ENCODE peak calls at places on chromosomes 5 and 9, in seven cellular contexts. H is uterus, U is neural progenitor cell, S is fibroblast of lung, N is brain microvascular endothelial cell, Y is cardiac muscle cell, B is fibroblast of mammary gland. T is an unnamed sample.
A peak's percentile ranks its signal among the peaks of the same experiment; 100 is the strongest.

GRCh38 chr5:143220748-143221211 is 182.7 kb downstream of the NR3C1 start:
- DNase-seq in H (no peak), U (no peak), S (no peak), N (no peak), Y (no peak), B (no peak), T (no peak)

GRCh38 chr5:178466342-178466741 is 123.9 kb downstream of the COL23A1 start:
- DNase-seq in H (no peak), U (no peak), S (no peak), N (no peak), Y (no peak), B (no peak), T (no peak)

GRCh38 chr5:149284501-149284900 is 12.8 kb downstream of the AFAP1L1 start:
- DNase-seq in H (peak; percentile 49), U (no peak), S (no peak), N (peak; percentile 14), Y (no peak), B (peak; percentile 81), T (peak; percentile 49)

GRCh38 chr9:127077658-127077975 is 44.8 kb downstream of the ANGPTL2 start:
- DNase-seq in H (no peak), U (no peak), S (no peak), N (no peak), Y (no peak), B (no peak), T (no peak)

GRCh38 chr9:71769175-71770165 is 1.2 kb upstream of the CEMIP2 start:
- DNase-seq in H (peak; percentile 60), U (peak; percentile 94), S (peak; percentile 35), N (no peak), Y (peak; percentile 78), B (peak; percentile 50), T (no peak)

GRCh38 chr5:139565411-139566305 is 4.5 kb downstream of the UBE2D2 start:
- DNase-seq in H (no peak), U (no peak), S (peak; percentile 71), N (no peak), Y (peak; percentile 56), B (peak; percentile 37), T (peak; percentile 22)

GRCh38 chr5:175261098-175261497 is 182.9 kb downstream of the DRD1 start:
- DNase-seq in H (no peak), U (no peak), S (no peak), N (no peak), Y (no peak), B (no peak), T (no peak)

GRCh38 chr5:169421677-169422076 is 120.7 kb upstream of the SLIT3 start:
- DNase-seq in H (no peak), U (no peak), S (peak; percentile 40), N (no peak), Y (no peak), B (peak; percentile 40), T (no peak)

GRCh38 chr5:34522599-34523381 is 133.3 kb upstream of the RAI14 start:
- DNase-seq in H (peak; percentile 72), U (peak; percentile 91), S (peak; percentile 85), N (peak; percentile 93), Y (peak; percentile 88), B (peak; percentile 89), T (peak; percentile 82)

GRCh38 chr5:98424681-98425454 is 348.6 kb upstream of the RGMB start:
- DNase-seq in H (no peak), U (no peak), S (peak; percentile 46), N (peak; percentile 11), Y (no peak), B (peak; percentile 85), T (peak; percentile 53)

GRCh38 chr5:16061163-16061562 is 118.4 kb downstream of the MARCHF11 start:
- DNase-seq in H (no peak), U (peak; percentile 77), S (no peak), N (no peak), Y (no peak), B (no peak), T (no peak)

GRCh38 chr9:88532320-88532719 is 2.7 kb upstream of the NXNL2 start:
- DNase-seq in H (peak; percentile 77), U (peak; percentile 85), S (peak; percentile 68), N (peak; percentile 22), Y (peak; percentile 16), B (peak; percentile 58), T (no peak)

GRCh38 chr5:68644971-68645370 is 429.4 kb downstream of the PIK3R1 start:
- DNase-seq in H (no peak), U (no peak), S (no peak), N (no peak), Y (no peak), B (no peak), T (no peak)

GRCh38 chr9:126503333-126504085 is 110.2 kb upstream of the LMX1B start:
- DNase-seq in H (no peak), U (no peak), S (peak; percentile 36), N (peak; percentile 67), Y (no peak), B (peak; percentile 62), T (no peak)

GRCh38 chr9:116497081-116497480 is 190.0 kb upstream of the TRIM32 start:
- DNase-seq in H (peak; percentile 44), U (no peak), S (no peak), N (no peak), Y (no peak), B (peak; percentile 53), T (no peak)
- TF ChIP-seq CTCF in H (no peak), U (no peak), S (no peak), N (peak; percentile 27), Y (peak; percentile 19), B (peak; percentile 25), T (peak; percentile 35)

GRCh38 chr5:65479527-65479926 is 2.2 kb downstream of the ADAMTS6 start:
- DNase-seq in H (no peak), U (no peak), S (no peak), N (no peak), Y (no peak), B (no peak), T (no peak)

GRCh38 chr5:65481171-65481575 is 547 bp downstream of the ADAMTS6 start:
- DNase-seq in H (no peak), U (peak; percentile 2), S (peak; percentile 12), N (no peak), Y (peak; percentile 9), B (peak; percentile 25), T (no peak)

GRCh38 chr5:65481635-65482271 is at the start of gene ADAMTS6:
- DNase-seq in H (peak; percentile 89), U (peak; percentile 86), S (peak; percentile 97), N (peak; percentile 95), Y (peak; percentile 89), B (peak; percentile 99), T (peak; percentile 97)

GRCh38 chr5:65482280-65482726 is 583 bp upstream of the ADAMTS6 start:
- DNase-seq in H (no peak), U (peak; percentile 3), S (peak; percentile 72), N (peak; percentile 24), Y (peak; percentile 25), B (peak; percentile 65), T (peak; percentile 18)

DNA sequence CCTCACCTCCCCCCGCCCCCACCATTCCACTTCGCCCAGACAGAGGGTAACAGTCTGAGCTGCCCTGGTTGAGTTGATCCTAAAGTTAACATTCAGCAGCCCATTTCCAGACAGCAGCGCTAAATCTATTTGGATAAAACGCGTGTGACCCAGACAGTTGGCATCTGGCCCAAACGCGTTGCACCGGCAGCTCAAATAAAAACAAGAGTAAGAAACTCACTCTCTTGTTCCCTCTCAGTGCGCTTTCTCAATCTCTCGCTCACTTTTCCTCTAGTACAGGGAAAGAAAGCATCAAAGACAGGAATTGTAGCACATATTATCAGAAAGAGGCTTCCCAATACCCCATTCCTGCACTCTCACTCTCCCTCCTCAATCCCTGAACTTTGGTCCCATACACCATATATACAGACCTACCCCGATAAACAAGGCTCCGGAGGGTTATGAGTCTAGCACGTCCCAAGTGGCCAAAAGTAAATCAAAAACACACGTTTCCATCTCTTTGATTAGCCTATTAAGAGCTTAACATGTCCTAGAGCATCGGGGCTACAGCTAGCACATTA is 1.3 kb downstream of the ADAMTS6 start:
- DNase-seq in H (peak; percentile 78), U (peak; percentile 28), S (peak; percentile 87), N (peak; percentile 94), Y (peak; percentile 62), B (peak; percentile 93), T (peak; percentile 57)
- TF ChIP-seq CTCF in H (no peak), U (peak; percentile 5), S (no peak), N (no peak), Y (peak; percentile 11), B (no peak), T (no peak)

GRCh38 chr5:176565760-176566288 is 16.7 kb downstream of the CDHR2 start:
- DNase-seq in H (no peak), U (no peak), S (no peak), N (no peak), Y (no peak), B (no peak), T (no peak)

GRCh38 chr5:176574297-176574591 is 25.1 kb downstream of the CDHR2 start:
- DNase-seq in H (no peak), U (no peak), S (no peak), N (no peak), Y (no peak), B (no peak), T (no peak)

GRCh38 chr5:176573564-176574296 is 24.6 kb downstream of the CDHR2 start:
- DNase-seq in H (peak; percentile 30), U (peak; percentile 75), S (peak; percentile 26), N (peak; percentile 25), Y (peak; percentile 77), B (peak; percentile 39), T (peak; percentile 11)

GRCh38 chr5:176568657-176569056 is 19.5 kb downstream of the CDHR2 start:
- DNase-seq in H (no peak), U (no peak), S (no peak), N (no peak), Y (no peak), B (no peak), T (no peak)

DNA sequence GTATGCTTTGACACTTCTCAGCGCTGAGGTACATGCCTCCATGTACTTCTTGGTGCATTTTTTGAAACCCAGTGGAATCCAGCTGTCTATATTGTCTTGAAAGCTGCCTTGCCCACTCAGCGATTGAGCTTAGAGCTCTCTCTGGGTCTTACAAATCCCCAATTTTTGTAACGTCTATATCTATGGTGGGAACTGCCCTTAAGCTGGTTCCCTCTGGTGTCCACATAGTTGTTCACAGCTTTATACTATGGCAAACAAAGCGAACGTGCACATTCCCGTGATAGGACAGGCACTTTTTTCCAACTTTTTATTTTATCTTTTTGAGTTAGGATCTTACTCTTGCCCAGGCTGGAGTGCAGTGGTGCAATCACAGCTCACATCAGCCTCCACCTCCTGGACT is 20.9 kb downstream of the CDHR2 start:
- DNase-seq in H (no peak), U (no peak), S (peak; percentile 11), N (no peak), Y (no peak), B (peak; percentile 40), T (no peak)
- TF ChIP-seq CTCF in H (no peak), U (no peak), S (peak; percentile 24), N (peak; percentile 35), Y (peak; percentile 26), B (peak; percentile 21), T (peak; percentile 17)

GRCh38 chr9:133353548-133353947 is 2.7 kb downstream of the SURF1 start:
- DNase-seq in H (no peak), U (no peak), S (no peak), N (no peak), Y (no peak), B (no peak), T (no peak)

GRCh38 chr9:133357656-133358055 is 1.3 kb downstream of the SURF2 start:
- DNase-seq in H (no peak), U (no peak), S (no peak), N (no peak), Y (no peak), B (no peak), T (no peak)

GRCh38 chr9:133355881-133356357 is 368 bp downstream of the SURF1 start:
- DNase-seq in H (no peak), U (no peak), S (no peak), N (no peak), Y (no peak), B (no peak), T (no peak)

GRCh38 chr9:133354766-133355165 is 1.5 kb downstream of the SURF1 start:
- DNase-seq in H (no peak), U (no peak), S (no peak), N (no peak), Y (no peak), B (no peak), T (no peak)

GRCh38 chr9:133356391-133357091 is at the start of the genes SURF1 and SURF2:
- DNase-seq in H (peak; percentile 88), U (peak; percentile 95), S (peak; percentile 74), N (peak; percentile 72), Y (peak; percentile 94), B (peak; percentile 61), T (no peak)
- TF ChIP-seq CTCF in H (no peak), U (no peak), S (no peak), N (peak; percentile 10), Y (no peak), B (no peak), T (no peak)

T was measured in AG09319.